ENCODE peak calls at places on chromosomes 7 and 10, in eight cellular contexts. Z is dermis blood vessel endothelial cell, E is AG09309, I is NCI-H1105, J is tibial artery, X is SW 1271, S is posterior vena cava, C is T-helper 1 cell. B is an unnamed sample.
A peak's percentile ranks its signal among the peaks of the same experiment; 100 is the strongest.

GRCh38 chr7:131483586-131483985 is 72.8 kb downstream of the PODXL start:
- DNase-seq in E (no peak), J (no peak), S (no peak), Z (no peak), X (no peak), C (no peak), I (no peak), B (no peak)

GRCh38 chr7:2509298-2509906 is 10.2 kb upstream of the LFNG start:
- DNase-seq in S (no peak), E (no peak), J (no peak), X (no peak), C (no peak), Z (no peak), I (no peak), B (no peak)

GRCh38 chr7:83162402-83163256 is at the start of gene PCLO:
- DNase-seq in S (peak; percentile 80), J (no peak), I (peak; percentile 97), Z (peak; percentile 43), X (peak; percentile 89), E (no peak), C (peak; percentile 4), B (peak; percentile 28)

GRCh38 chr7:27122075-27122910 is 8.3 kb downstream of the HOXA4 start:
- DNase-seq in I (no peak), Z (no peak), X (no peak), E (no peak), J (no peak), S (peak; percentile 76), C (no peak), B (no peak)

GRCh38 chr7:22013711-22014110 is 68.0 kb upstream of the CDCA7L start:
- DNase-seq in I (no peak), X (no peak), J (no peak), C (no peak), E (no peak), S (no peak), Z (no peak), B (no peak)

GRCh38 chr7:140568021-140568813 is 72.4 kb downstream of the DENND2A start:
- DNase-seq in S (peak; percentile 58), J (no peak), E (no peak), Z (no peak), I (no peak), C (no peak), X (no peak), B (no peak)

GRCh38 chr10:71474702-71475242 is 78.1 kb downstream of the CDH23 start:
- DNase-seq in X (no peak), Z (no peak), C (no peak), I (no peak), S (no peak), J (no peak), E (no peak), B (no peak)

GRCh38 chr10:116984202-116984993 is 20.6 kb downstream of the SHTN1 start:
- DNase-seq in I (no peak), C (no peak), Z (no peak), J (no peak), S (no peak), E (no peak), X (no peak), B (no peak)

GRCh38 chr7:20307901-20308300 is 22.8 kb upstream of the ITGB8 start:
- DNase-seq in S (no peak), X (no peak), C (no peak), J (no peak), E (no peak), I (peak; percentile 73), Z (no peak), B (no peak)

GRCh38 chr7:113770146-113770738 is 148.6 kb downstream of the PPP1R3A start:
- DNase-seq in E (no peak), S (no peak), Z (no peak), I (no peak), X (no peak), C (no peak), J (no peak), B (no peak)

GRCh38 chr10:27558612-27559020 is 54.5 kb downstream of the RAB18 start:
- DNase-seq in E (peak; percentile 20), C (peak; percentile 7), S (no peak), J (no peak), X (peak; percentile 38), Z (peak; percentile 68), I (peak; percentile 29), B (no peak)

GRCh38 chr10:110398419-110399162 is 93.9 kb upstream of the SMNDC1 start:
- DNase-seq in I (no peak), E (peak; percentile 95), X (peak; percentile 93), Z (peak; percentile 99), S (peak; percentile 84), C (no peak), J (peak; percentile 67), B (no peak)

GRCh38 chr10:27426948-27427467 is 77.1 kb upstream of the RAB18 start:
- DNase-seq in Z (no peak), C (no peak), X (no peak), I (no peak), E (no peak), J (no peak), S (no peak), B (no peak)

GRCh38 chr10:115432188-115432819 is 339.1 kb downstream of the ATRNL1 start:
- DNase-seq in S (no peak), C (no peak), I (no peak), E (no peak), J (no peak), X (peak; percentile 21), Z (peak; percentile 34), B (no peak)

GRCh38 chr10:47058961-47059391 is 147.7 kb downstream of the PTPN20 start:
- DNase-seq in X (no peak), C (no peak), E (no peak), S (no peak), Z (no peak), I (no peak), J (no peak), B (no peak)

GRCh38 chr7:97342512-97342911 is 225.0 kb downstream of the SDHAF3 start:
- DNase-seq in Z (no peak), E (no peak), C (no peak), I (peak; percentile 36), X (no peak), J (no peak), S (no peak), B (no peak)

GRCh38 chr10:80186364-80187012 is 18.8 kb downstream of the ANXA11 start:
- DNase-seq in X (no peak), Z (peak; percentile 30), E (no peak), S (no peak), J (no peak), C (no peak), I (no peak), B (peak; percentile 34)

GRCh38 chr10:73553726-73554125 is 37.4 kb downstream of the USP54 start:
- DNase-seq in S (no peak), J (no peak), I (no peak), Z (peak; percentile 48), C (no peak), E (no peak), X (no peak), B (no peak)

GRCh38 chr7:125555921-125556320 is 626.3 kb upstream of the POT1 start:
- DNase-seq in S (no peak), E (no peak), Z (no peak), X (no peak), I (no peak), C (no peak), J (no peak), B (no peak)

GRCh38 chr7:44386139-44386913 is 60.9 kb upstream of the CAMK2B start:
- DNase-seq in C (no peak), X (no peak), J (no peak), S (no peak), Z (no peak), I (no peak), E (no peak), B (no peak)

GRCh38 chr7:46687203-46687602 is 766.1 kb upstream of the IGFBP3 start:
- DNase-seq in I (no peak), S (no peak), J (no peak), Z (no peak), E (no peak), X (no peak), C (no peak), B (no peak)

GRCh38 chr10:77160679-77161078 is 476.9 kb downstream of the KCNMA1 start:
- DNase-seq in I (no peak), C (no peak), Z (peak; percentile 82), X (peak; percentile 83), J (no peak), E (peak; percentile 65), S (no peak), B (no peak)

GRCh38 chr10:110495731-110496552 is 1.8 kb upstream of the DUSP5 start:
- DNase-seq in C (peak; percentile 33), J (peak; percentile 46), I (no peak), S (no peak), E (peak; percentile 90), X (peak; percentile 69), Z (peak; percentile 82), B (peak; percentile 35)

GRCh38 chr10:12445701-12446334 is 96.5 kb downstream of the CAMK1D start:
- DNase-seq in C (no peak), X (no peak), E (no peak), I (no peak), Z (peak; percentile 9), J (peak; percentile 41), S (no peak), B (no peak)

GRCh38 chr10:83515001-83515400 is 624.3 kb upstream of the GHITM start:
- DNase-seq in E (no peak), X (no peak), S (no peak), C (no peak), Z (no peak), J (no peak), I (no peak), B (no peak)

GRCh38 chr7:150405584-150406310 is 26.6 kb downstream of the ZNF775 start:
- DNase-seq in C (no peak), X (no peak), Z (no peak), E (no peak), I (no peak), S (peak; percentile 89), J (peak; percentile 44), B (no peak)

GRCh38 chr7:100682228-100682741 is 8.7 kb downstream of the GNB2 start:
- DNase-seq in X (no peak), I (no peak), Z (peak; percentile 25), J (no peak), S (no peak), C (no peak), E (no peak), B (no peak)

GRCh38 chr7:82481499-82482097 is 38.0 kb upstream of the CACNA2D1 start:
- DNase-seq in J (no peak), E (peak; percentile 2), X (peak; percentile 25), I (peak; percentile 4), Z (peak; percentile 61), S (no peak), C (no peak), B (no peak)

GRCh38 chr10:71461917-71462641 is 65.4 kb downstream of the CDH23 start:
- DNase-seq in J (no peak), X (no peak), C (no peak), S (no peak), I (no peak), Z (no peak), E (no peak), B (no peak)

GRCh38 chr10:71271626-71272025 is 47.4 kb upstream of the SLC29A3 start:
- DNase-seq in C (no peak), Z (peak; percentile 89), J (no peak), E (no peak), I (no peak), S (no peak), X (no peak), B (no peak)

GRCh38 chr7:149430197-149430596 is 30.7 kb downstream of the ZNF777 start:
- DNase-seq in E (no peak), I (no peak), X (no peak), J (no peak), S (no peak), Z (no peak), C (no peak), B (no peak)

GRCh38 chr10:123379156-123379555 is 225.0 kb downstream of the BUB3 start:
- DNase-seq in Z (no peak), J (no peak), C (no peak), E (no peak), I (no peak), S (no peak), X (no peak), B (no peak)

GRCh38 chr10:72088879-72089585 is 681 bp upstream of the SPOCK2 start:
- DNase-seq in S (no peak), Z (no peak), J (no peak), I (no peak), X (no peak), C (peak; percentile 52), E (no peak), B (peak; percentile 48)

GRCh38 chr7:56079450-56080185 is 13.1 kb downstream of the PHKG1 start:
- DNase-seq in I (peak; percentile 84), S (peak; percentile 91), E (no peak), C (no peak), Z (peak; percentile 83), X (no peak), J (peak; percentile 78), B (no peak)

B was measured in CD4-positive, alpha-beta T cell.